ENCODE peak calls at places on chromosomes 16 and 17, in four cellular contexts. U, M, Z and C are unnamed samples.

GRCh38 chr16:4393243-4393606 is 21.6 kb downstream of the VASN start:
- DNase-seq in U (no peak), M (no peak), Z (no peak), C (no peak)

GRCh38 chr16:21156767-21157467 is 1.6 kb upstream of the LDAF1 start:
- DNase-seq in Z (peak; percentile 79), M (peak; percentile 61), U (peak; percentile 67), C (peak; percentile 69)

GRCh38 chr17:74071280-74071679 is 132.2 kb upstream of the RPL38 start:
- DNase-seq in Z (no peak), U (no peak), M (no peak), C (no peak)

GRCh38 chr17:71764507-71764906 is 356.3 kb upstream of the SOX9 start:
- DNase-seq in Z (peak; percentile 25), M (peak; percentile 63), U (no peak), C (peak; percentile 46)

GRCh38 chr16:68743664-68744063 is 6.6 kb downstream of the CDH1 start:
- DNase-seq in M (no peak), Z (no peak), U (no peak), C (no peak)

GRCh38 chr17:33197342-33197741 is 95.8 kb downstream of the ASIC2 start:
- DNase-seq in U (no peak), Z (no peak), M (no peak), C (no peak)

GRCh38 chr16:57616871-57617270 is 11.6 kb upstream of the ADGRG1 start:
- DNase-seq in M (peak; percentile 30), U (peak; percentile 35), Z (no peak), C (no peak)

GRCh38 chr17:71163121-71163812 is 957.6 kb upstream of the SOX9 start:
- DNase-seq in Z (no peak), U (no peak), M (no peak), C (no peak)

GRCh38 chr17:56887105-56887504 is 26.7 kb downstream of the TRIM25 start:
- DNase-seq in U (no peak), M (no peak), Z (no peak), C (no peak)

GRCh38 chr16:82368041-82368440 is 198.0 kb upstream of the MPHOSPH6 start:
- DNase-seq in M (no peak), U (peak; percentile 20), Z (peak; percentile 40), C (peak; percentile 13)

GRCh38 chr16:50616883-50617629 is 64.1 kb downstream of the SNX20 start:
- DNase-seq in M (no peak), Z (peak; percentile 89), U (no peak), C (no peak)

GRCh38 chr16:57999971-58000705 is at the start of gene ZNF319:
- DNase-seq in Z (no peak), M (peak; percentile 65), U (peak; percentile 93), C (no peak)

GRCh38 chr17:35056013-35056412 is 7.5 kb downstream of the RFFL start:
- DNase-seq in U (no peak), Z (no peak), M (no peak), C (no peak)

GRCh38 chr17:19003966-19004600 is 481 bp downstream of the FAM83G start:
- DNase-seq in M (peak; percentile 76), Z (peak; percentile 50), U (peak; percentile 79), C (peak; percentile 75)

GRCh38 chr16:78443780-78444422 is 344.4 kb downstream of the WWOX start:
- DNase-seq in M (peak; percentile 7), U (no peak), Z (no peak), C (no peak)

GRCh38 chr16:2497116-2497630 is 16.6 kb upstream of the ATP6V0C start:
- DNase-seq in M (no peak), Z (no peak), U (peak; percentile 88), C (no peak)

GRCh38 chr17:59695943-59696681 is 11.1 kb downstream of the PTRH2 start:
- DNase-seq in M (no peak), U (no peak), Z (no peak), C (peak; percentile 36)

GRCh38 chr17:76193616-76194015 is 46.7 kb downstream of the RNF157 start:
- DNase-seq in U (peak; percentile 54), M (no peak), Z (no peak), C (no peak)

GRCh38 chr17:78271419-78272160 is 40.2 kb downstream of the TMEM235 start:
- DNase-seq in Z (no peak), U (peak; percentile 70), M (no peak), C (no peak)

GRCh38 chr17:32882734-32883133 is 5.8 kb upstream of the MYO1D start:
- DNase-seq in M (no peak), Z (no peak), U (peak; percentile 47), C (no peak)

DNA sequence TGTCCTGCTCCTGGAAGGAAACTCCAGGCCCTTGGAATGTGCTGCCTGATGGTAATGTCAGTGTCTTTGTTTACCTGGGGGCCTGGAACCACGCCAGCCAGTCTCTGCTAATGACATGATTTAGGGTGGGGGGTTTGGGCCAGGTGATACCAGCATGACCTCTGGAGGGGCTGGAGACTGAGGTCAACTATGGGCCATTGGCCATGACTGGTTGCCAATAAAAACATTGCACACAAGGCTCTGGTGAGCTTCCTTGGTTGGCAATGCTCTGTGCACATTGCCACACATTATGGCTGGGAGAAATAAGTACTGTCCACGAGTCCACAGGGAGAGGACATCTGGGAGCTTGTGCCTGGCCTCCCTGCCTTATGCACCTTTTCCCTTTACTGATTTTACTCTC is 52.5 kb downstream of the LITAF start:
- DNase-seq in Z (no peak), M (no peak), U (no peak), C (peak; percentile 77)
- H3K27ac ChIP-seq in Z (no peak overlapping the region), M (no peak overlapping the region), U (no peak overlapping the region), C (peak overlapping the region; percentile 56)

DNA sequence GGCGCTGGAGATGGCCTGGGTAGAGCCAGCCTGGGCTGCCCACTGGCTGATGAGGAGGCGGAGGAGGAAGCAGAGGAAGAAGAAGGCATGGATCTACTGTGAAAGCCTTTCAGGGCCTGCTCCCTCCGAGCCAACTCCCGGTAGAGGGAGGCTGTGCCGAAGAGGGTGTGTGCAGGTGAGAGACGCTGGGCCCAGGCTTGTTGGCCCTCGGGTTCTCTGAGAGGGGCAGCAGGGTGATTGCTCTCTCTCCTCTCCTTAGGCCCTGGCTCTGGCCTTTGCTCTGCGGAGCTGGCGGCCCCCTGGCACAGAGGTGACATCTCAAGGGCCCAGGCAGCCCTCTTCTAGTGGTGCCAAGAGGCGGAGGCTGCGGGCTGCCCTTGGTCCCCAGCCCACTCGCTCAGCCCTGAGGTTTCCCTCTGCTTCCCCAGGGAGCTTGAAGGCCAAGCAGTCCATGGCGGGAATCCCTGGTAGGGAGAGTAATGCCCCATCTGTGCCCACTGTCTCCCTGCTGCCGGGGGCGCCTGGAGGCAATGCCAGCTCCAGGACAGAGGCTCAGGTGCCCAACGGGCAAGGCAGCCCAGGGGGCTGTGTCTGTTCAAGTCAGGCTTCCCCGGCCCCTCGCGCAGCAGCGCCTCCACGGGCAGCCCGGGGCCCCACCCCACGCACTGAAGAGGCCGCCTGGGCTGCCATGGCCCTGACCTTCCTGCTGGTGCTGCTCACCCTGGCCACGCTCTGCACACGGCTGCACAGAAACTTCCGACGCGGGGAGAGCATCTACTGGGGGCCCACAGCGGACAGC is 3.6 kb downstream of the TP53I13 start:
- DNase-seq in U (no peak), M (no peak), Z (no peak), C (no peak)
- TF ChIP-seq RAD21 in U (no peak), M (no peak), Z (no peak), C (no peak)

DNA sequence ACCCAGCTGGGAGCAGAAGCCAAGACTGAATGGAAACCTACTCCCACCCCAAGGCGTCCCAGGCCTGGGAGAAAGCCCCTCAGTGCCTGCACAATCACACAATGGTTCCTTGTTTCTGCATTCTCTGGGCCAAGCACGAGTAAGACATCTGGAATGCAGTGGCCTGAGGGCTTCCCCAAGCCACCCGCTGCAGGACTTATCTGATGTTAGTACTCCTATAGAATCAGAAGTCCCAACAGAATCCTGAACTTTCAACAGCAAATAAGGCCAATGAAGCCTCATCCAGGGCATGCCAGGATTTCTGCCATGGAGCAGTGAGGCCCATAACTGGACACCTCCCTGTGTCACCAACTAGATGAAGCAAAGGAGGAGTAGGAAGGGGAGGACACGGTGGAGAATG is 28.6 kb downstream of the MYO18A start:
- DNase-seq in M (no peak), Z (peak; percentile 94), U (no peak), C (peak; percentile 58)
- TF ChIP-seq PHF8 in M (no peak), Z (peak; percentile 18), U (no peak), C (no peak)

GRCh38 chr17:17413215-17413792 is 63.5 kb upstream of the MED9 start:
- DNase-seq in U (no peak), Z (peak; percentile 32), M (no peak), C (no peak)

GRCh38 chr17:17414316-17414937 is 62.4 kb upstream of the MED9 start:
- DNase-seq in Z (no peak), U (no peak), M (no peak), C (no peak)

GRCh38 chr17:17413821-17414220 is 63.0 kb upstream of the MED9 start:
- DNase-seq in M (no peak), Z (no peak), U (no peak), C (no peak)

GRCh38 chr17:17411692-17412091 is 65.1 kb upstream of the MED9 start:
- DNase-seq in Z (no peak), M (no peak), U (no peak), C (no peak)

GRCh38 chr17:17412331-17412730 is 64.5 kb upstream of the MED9 start:
- DNase-seq in M (no peak), Z (no peak), U (no peak), C (no peak)
- H3K27ac ChIP-seq in M (no peak overlapping the region), Z (no peak overlapping the region), U (no peak overlapping the region), C (no peak overlapping the region)

GRCh38 chr17:17304521-17304985 is 1.4 kb downstream of the NT5M start:
- DNase-seq in Z (no peak), U (no peak), M (no peak), C (no peak)
- TF ChIP-seq RAD21 in Z (no peak), U (no peak), M (no peak), C (no peak)

GRCh38 chr17:83152745-83153611 is 73.6 kb downstream of the METRNL start:
- DNase-seq in Z (no peak), M (no peak), U (no peak), C (no peak)

GRCh38 chr17:83153681-83154310 is 74.4 kb downstream of the METRNL start:
- DNase-seq in U (no peak), Z (no peak), M (no peak), C (no peak)

GRCh38 chr17:83156408-83156807 is 77.0 kb downstream of the METRNL start:
- DNase-seq in M (no peak), Z (no peak), U (no peak), C (no peak)

GRCh38 chr17:83154311-83155127 is 75.1 kb downstream of the METRNL start:
- DNase-seq in Z (no peak), U (no peak), M (no peak), C (no peak)

DNA sequence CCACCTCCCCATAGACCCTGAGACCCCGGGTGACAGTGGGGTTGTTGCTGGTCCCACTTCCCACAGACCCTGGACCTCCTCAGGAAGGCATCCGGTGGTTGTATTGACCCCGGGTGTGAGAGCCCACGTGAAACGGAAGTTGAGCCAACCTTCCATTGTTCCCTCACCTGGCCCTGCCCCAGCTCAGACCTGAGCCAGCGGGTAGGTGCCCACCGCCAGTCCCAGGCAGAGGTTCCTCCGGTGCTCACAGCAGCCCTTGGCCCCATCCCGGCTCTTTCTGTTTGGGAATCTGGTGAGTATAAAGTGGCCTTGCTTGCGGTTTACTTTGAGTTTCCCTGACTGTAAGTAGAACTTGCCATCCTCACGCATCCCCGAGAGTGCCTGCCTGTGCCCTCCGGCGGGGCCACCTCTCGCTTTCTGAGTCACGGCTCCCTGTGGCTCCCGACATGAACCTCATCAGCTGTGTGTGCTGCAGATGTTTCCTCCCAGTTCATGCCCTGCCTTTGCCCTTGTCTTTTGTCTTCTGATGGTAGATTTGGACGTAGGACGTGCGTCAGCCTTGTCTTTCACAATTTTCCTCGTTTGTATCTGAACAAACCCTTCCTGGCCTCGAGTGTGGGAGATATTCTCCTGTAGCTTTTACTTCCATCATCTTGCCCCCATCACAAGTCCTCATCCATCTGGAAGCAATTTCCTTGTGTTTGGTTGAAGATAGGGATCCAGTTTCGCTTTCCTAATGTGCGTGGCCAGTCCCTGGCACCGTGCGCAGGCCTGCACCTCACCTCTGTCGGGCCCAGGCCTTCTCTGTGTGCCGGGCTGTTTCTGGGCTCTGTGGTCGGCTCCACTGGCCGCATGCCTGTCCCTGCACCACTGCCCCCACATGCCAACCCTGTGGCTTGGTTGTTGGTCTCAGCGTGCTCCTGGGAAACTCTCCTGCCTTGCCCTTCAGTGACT is 76.0 kb downstream of the METRNL start:
- DNase-seq in M (no peak), U (no peak), Z (no peak), C (no peak)
- TF ChIP-seq PHF8 in M (no peak), U (no peak), Z (no peak), C (no peak)